ENCODE peak calls at places on chromosome 6, in eight cellular contexts. One of them, this sample, is unnamed. For H3K27me3 and H3K36me3, the result is how much of the 10 kb centered on the place peaks cover.

GRCh38 chr6:82396964-82397761 is 33.5 kb downstream of the TPBG start:
- DNase-seq in ovary: no peak
- DNase-seq in CD8-positive, alpha-beta memory T cell: no peak
- DNase-seq in adrenal gland: no peak
- DNase-seq in neuronal stem cell: no peak
- DNase-seq in GM23248: peak
- DNase-seq in BJ: peak
- DNase-seq in suprapubic skin: no peak
- DNase-seq in this sample: no peak

GRCh38 chr6:47135772-47136171 is 93.6 kb upstream of the ADGRF1 start:
- DNase-seq in ovary: no peak
- DNase-seq in BJ: peak
- DNase-seq in GM23248: peak
- DNase-seq in adrenal gland: no peak
- DNase-seq in CD8-positive, alpha-beta memory T cell: no peak
- DNase-seq in neuronal stem cell: no peak
- DNase-seq in suprapubic skin: no peak
- DNase-seq in this sample: no peak

GRCh38 chr6:63941747-63942470 is 306.3 kb downstream of the PHF3 start:
- DNase-seq in adrenal gland: no peak
- DNase-seq in CD8-positive, alpha-beta memory T cell: no peak
- DNase-seq in BJ: no peak
- DNase-seq in ovary: no peak
- DNase-seq in neuronal stem cell: no peak
- DNase-seq in GM23248: no peak
- DNase-seq in suprapubic skin: no peak
- DNase-seq in this sample: no peak

GRCh38 chr6:152071843-152072242 is 264.4 kb downstream of the ESR1 start:
- DNase-seq in ovary: no peak
- DNase-seq in suprapubic skin: no peak
- DNase-seq in CD8-positive, alpha-beta memory T cell: no peak
- DNase-seq in neuronal stem cell: no peak
- DNase-seq in GM23248: no peak
- DNase-seq in BJ: no peak
- DNase-seq in adrenal gland: no peak
- DNase-seq in this sample: no peak

GRCh38 chr6:156662025-156662445 is 115.1 kb upstream of the ARID1B start:
- DNase-seq in BJ: peak
- DNase-seq in suprapubic skin: no peak
- DNase-seq in adrenal gland: no peak
- DNase-seq in neuronal stem cell: no peak
- DNase-seq in CD8-positive, alpha-beta memory T cell: no peak
- DNase-seq in ovary: no peak
- DNase-seq in GM23248: peak
- DNase-seq in this sample: peak

GRCh38 chr6:27295301-27296079 is 16.6 kb downstream of the POM121L2 start:
- DNase-seq in ovary: no peak
- DNase-seq in neuronal stem cell: no peak
- DNase-seq in BJ: no peak
- DNase-seq in CD8-positive, alpha-beta memory T cell: no peak
- DNase-seq in GM23248: peak
- DNase-seq in suprapubic skin: no peak
- DNase-seq in adrenal gland: no peak
- DNase-seq in this sample: no peak

GRCh38 chr6:7108964-7109836 is 1.4 kb downstream of the RREB1 start:
- DNase-seq in CD8-positive, alpha-beta memory T cell: peak
- DNase-seq in GM23248: peak
- DNase-seq in suprapubic skin: peak
- DNase-seq in neuronal stem cell: no peak
- DNase-seq in BJ: no peak
- DNase-seq in ovary: peak
- DNase-seq in adrenal gland: peak
- DNase-seq in this sample: peak

GRCh38 chr6:164048840-164049239 is 634.3 kb downstream of the QKI start:
- DNase-seq in ovary: no peak
- DNase-seq in BJ: no peak
- DNase-seq in suprapubic skin: no peak
- DNase-seq in CD8-positive, alpha-beta memory T cell: no peak
- DNase-seq in neuronal stem cell: no peak
- DNase-seq in adrenal gland: no peak
- DNase-seq in GM23248: no peak
- DNase-seq in this sample: no peak

GRCh38 chr6:17724341-17724740 is 17.6 kb upstream of the NUP153 start:
- DNase-seq in GM23248: no peak
- DNase-seq in ovary: no peak
- DNase-seq in suprapubic skin: no peak
- DNase-seq in neuronal stem cell: no peak
- DNase-seq in CD8-positive, alpha-beta memory T cell: no peak
- DNase-seq in BJ: no peak
- DNase-seq in adrenal gland: no peak
- DNase-seq in this sample: no peak

GRCh38 chr6:11366183-11366933 is 133.9 kb upstream of the NEDD9 start:
- DNase-seq in suprapubic skin: no peak
- DNase-seq in GM23248: no peak
- DNase-seq in ovary: no peak
- DNase-seq in neuronal stem cell: no peak
- DNase-seq in BJ: no peak
- DNase-seq in adrenal gland: no peak
- DNase-seq in CD8-positive, alpha-beta memory T cell: peak
- DNase-seq in this sample: no peak

GRCh38 chr6:139764498-139764986 is 390.1 kb upstream of the CITED2 start:
- DNase-seq in CD8-positive, alpha-beta memory T cell: no peak
- DNase-seq in adrenal gland: peak
- DNase-seq in GM23248: peak
- DNase-seq in BJ: peak
- DNase-seq in ovary: no peak
- DNase-seq in suprapubic skin: no peak
- DNase-seq in neuronal stem cell: no peak
- DNase-seq in this sample: no peak

GRCh38 chr6:109947001-109947400 is 31.1 kb upstream of the GPR6 start:
- DNase-seq in BJ: no peak
- DNase-seq in suprapubic skin: no peak
- DNase-seq in adrenal gland: no peak
- DNase-seq in CD8-positive, alpha-beta memory T cell: no peak
- DNase-seq in GM23248: no peak
- DNase-seq in ovary: no peak
- DNase-seq in neuronal stem cell: no peak
- DNase-seq in this sample: no peak

GRCh38 chr6:83868639-83869038 is 9.2 kb downstream of the CYB5R4 start:
- DNase-seq in CD8-positive, alpha-beta memory T cell: no peak
- DNase-seq in BJ: peak
- DNase-seq in adrenal gland: no peak
- DNase-seq in neuronal stem cell: no peak
- DNase-seq in ovary: no peak
- DNase-seq in GM23248: peak
- DNase-seq in suprapubic skin: no peak
- DNase-seq in this sample: no peak

GRCh38 chr6:128963561-128963960 is 80.6 kb downstream of the LAMA2 start:
- DNase-seq in suprapubic skin: no peak
- DNase-seq in BJ: peak
- DNase-seq in neuronal stem cell: no peak
- DNase-seq in GM23248: peak
- DNase-seq in ovary: no peak
- DNase-seq in adrenal gland: no peak
- DNase-seq in CD8-positive, alpha-beta memory T cell: no peak
- DNase-seq in this sample: no peak

GRCh38 chr6:13159295-13159694 is 169.0 kb downstream of the TBC1D7 start:
- DNase-seq in adrenal gland: peak
- DNase-seq in GM23248: no peak
- DNase-seq in suprapubic skin: no peak
- DNase-seq in ovary: no peak
- DNase-seq in neuronal stem cell: no peak
- DNase-seq in BJ: no peak
- DNase-seq in CD8-positive, alpha-beta memory T cell: no peak
- DNase-seq in this sample: no peak

GRCh38 chr6:13526718-13527668 is 39.6 kb upstream of the GFOD1 start:
- DNase-seq in adrenal gland: peak
- DNase-seq in neuronal stem cell: no peak
- DNase-seq in GM23248: peak
- DNase-seq in ovary: no peak
- DNase-seq in suprapubic skin: no peak
- DNase-seq in CD8-positive, alpha-beta memory T cell: peak
- DNase-seq in BJ: no peak
- DNase-seq in this sample: no peak

GRCh38 chr6:14743465-14744211 is 502.2 kb upstream of the JARID2 start:
- DNase-seq in adrenal gland: peak
- DNase-seq in CD8-positive, alpha-beta memory T cell: no peak
- DNase-seq in suprapubic skin: peak
- DNase-seq in BJ: peak
- DNase-seq in GM23248: peak
- DNase-seq in ovary: no peak
- DNase-seq in neuronal stem cell: no peak
- DNase-seq in this sample: no peak

GRCh38 chr6:5619249-5619648 is 357.9 kb downstream of the FARS2 start:
- DNase-seq in neuronal stem cell: no peak
- DNase-seq in ovary: no peak
- DNase-seq in suprapubic skin: no peak
- DNase-seq in BJ: no peak
- DNase-seq in CD8-positive, alpha-beta memory T cell: peak
- DNase-seq in GM23248: no peak
- DNase-seq in adrenal gland: no peak
- DNase-seq in this sample: no peak

GRCh38 chr6:122722746-122723145 is 56.8 kb upstream of the FABP7 start:
- DNase-seq in suprapubic skin: no peak
- DNase-seq in neuronal stem cell: no peak
- DNase-seq in ovary: no peak
- DNase-seq in BJ: no peak
- DNase-seq in GM23248: peak
- DNase-seq in adrenal gland: no peak
- DNase-seq in CD8-positive, alpha-beta memory T cell: no peak
- DNase-seq in this sample: no peak

DNA sequence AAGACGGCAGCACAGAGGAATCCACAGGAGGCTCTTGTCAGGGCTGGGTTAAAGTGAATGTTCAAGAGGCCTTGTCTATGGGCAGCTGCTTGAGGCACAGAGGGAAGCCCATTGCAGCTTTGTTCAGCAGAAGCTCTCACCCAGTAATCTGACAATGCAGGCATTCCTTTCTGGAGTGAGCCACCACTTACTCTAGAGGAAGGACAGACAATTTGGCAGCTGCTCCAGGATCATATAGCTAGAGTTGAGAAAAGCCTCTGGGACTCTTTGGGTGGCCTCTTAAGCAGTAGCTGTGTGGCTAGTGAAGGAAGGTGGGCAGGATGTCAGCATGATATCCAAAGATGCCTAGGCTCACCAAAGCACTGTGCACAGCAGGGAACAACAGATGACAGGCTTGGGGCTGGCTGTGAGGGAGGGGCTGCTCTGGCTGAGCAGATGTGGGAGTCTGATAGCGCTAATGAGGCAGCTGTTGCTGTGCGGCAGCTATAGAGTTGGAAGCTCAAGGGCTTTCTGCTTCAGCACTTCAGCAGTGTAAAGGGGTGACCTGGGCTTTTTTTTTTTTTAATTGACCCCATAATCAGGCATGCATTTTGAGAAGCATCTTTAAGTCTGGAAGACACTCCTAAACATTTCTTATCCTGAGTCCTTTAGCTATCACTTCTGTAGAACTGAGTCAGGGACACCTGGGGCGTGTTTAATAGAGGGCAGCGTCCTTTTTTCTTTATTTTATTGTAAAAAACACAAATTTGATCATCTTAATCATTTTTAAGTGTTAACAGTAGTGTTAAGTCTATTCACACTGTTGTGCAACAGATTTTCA is 27.2 kb downstream of the CMTR1 start:
- DNase-seq in adrenal gland: no peak
- DNase-seq in GM23248: no peak
- DNase-seq in neuronal stem cell: peak
- DNase-seq in suprapubic skin: no peak
- DNase-seq in CD8-positive, alpha-beta memory T cell: no peak
- DNase-seq in ovary: no peak
- DNase-seq in BJ: no peak
- DNase-seq in this sample: no peak
- H3K4me3 ChIP-seq in adrenal gland: no peak
- H3K4me3 ChIP-seq in GM23248: no peak
- H3K4me3 ChIP-seq in neuronal stem cell: no peak
- H3K4me3 ChIP-seq in suprapubic skin: no peak
- H3K4me3 ChIP-seq in CD8-positive, alpha-beta memory T cell: no peak
- H3K4me3 ChIP-seq in ovary: no peak
- H3K4me3 ChIP-seq in BJ: no peak
- H3K4me3 ChIP-seq in this sample: no peak

GRCh38 chr6:79733388-79733787 is 102.3 kb downstream of the SH3BGRL2 start:
- DNase-seq in BJ: no peak
- DNase-seq in GM23248: no peak
- DNase-seq in ovary: no peak
- DNase-seq in adrenal gland: no peak
- DNase-seq in suprapubic skin: no peak
- DNase-seq in neuronal stem cell: no peak
- DNase-seq in CD8-positive, alpha-beta memory T cell: no peak
- DNase-seq in this sample: no peak
- H3K27me3 ChIP-seq in BJ: under half
- H3K27me3 ChIP-seq in GM23248: under half
- H3K27me3 ChIP-seq in ovary: under half
- H3K27me3 ChIP-seq in adrenal gland: under half
- H3K27me3 ChIP-seq in suprapubic skin: under half
- H3K27me3 ChIP-seq in neuronal stem cell: under half
- H3K27me3 ChIP-seq in CD8-positive, alpha-beta memory T cell: under half
- H3K27me3 ChIP-seq in this sample: under half

GRCh38 chr6:558959-559358 is 97.9 kb downstream of the HUS1B start:
- DNase-seq in ovary: no peak
- DNase-seq in GM23248: no peak
- DNase-seq in adrenal gland: peak
- DNase-seq in suprapubic skin: no peak
- DNase-seq in neuronal stem cell: no peak
- DNase-seq in CD8-positive, alpha-beta memory T cell: no peak
- DNase-seq in BJ: no peak
- DNase-seq in this sample: no peak
- H3K36me3 ChIP-seq in ovary: under half
- H3K36me3 ChIP-seq in GM23248: under half
- H3K36me3 ChIP-seq in adrenal gland: under half
- H3K36me3 ChIP-seq in suprapubic skin: under half
- H3K36me3 ChIP-seq in neuronal stem cell: half or more
- H3K36me3 ChIP-seq in CD8-positive, alpha-beta memory T cell: under half
- H3K36me3 ChIP-seq in BJ: under half
- H3K36me3 ChIP-seq in this sample: under half

GRCh38 chr6:90936286-90936685 is 349.4 kb upstream of the MAP3K7 start:
- DNase-seq in BJ: no peak
- DNase-seq in ovary: no peak
- DNase-seq in adrenal gland: no peak
- DNase-seq in suprapubic skin: no peak
- DNase-seq in GM23248: no peak
- DNase-seq in CD8-positive, alpha-beta memory T cell: no peak
- DNase-seq in neuronal stem cell: no peak
- DNase-seq in this sample: no peak

GRCh38 chr6:90939906-90940305 is 353.0 kb upstream of the MAP3K7 start:
- DNase-seq in suprapubic skin: no peak
- DNase-seq in adrenal gland: no peak
- DNase-seq in GM23248: no peak
- DNase-seq in BJ: no peak
- DNase-seq in CD8-positive, alpha-beta memory T cell: no peak
- DNase-seq in ovary: no peak
- DNase-seq in neuronal stem cell: no peak
- DNase-seq in this sample: no peak

GRCh38 chr6:90938116-90938515 is 351.2 kb upstream of the MAP3K7 start:
- DNase-seq in GM23248: peak
- DNase-seq in BJ: peak
- DNase-seq in CD8-positive, alpha-beta memory T cell: no peak
- DNase-seq in ovary: no peak
- DNase-seq in neuronal stem cell: no peak
- DNase-seq in adrenal gland: no peak
- DNase-seq in suprapubic skin: no peak
- DNase-seq in this sample: no peak

GRCh38 chr6:90941885-90942284 is 355.0 kb upstream of the MAP3K7 start:
- DNase-seq in adrenal gland: peak
- DNase-seq in GM23248: no peak
- DNase-seq in neuronal stem cell: no peak
- DNase-seq in BJ: no peak
- DNase-seq in ovary: no peak
- DNase-seq in CD8-positive, alpha-beta memory T cell: no peak
- DNase-seq in suprapubic skin: no peak
- DNase-seq in this sample: no peak

GRCh38 chr6:90940812-90941481 is 354.1 kb upstream of the MAP3K7 start:
- DNase-seq in suprapubic skin: no peak
- DNase-seq in neuronal stem cell: peak
- DNase-seq in BJ: peak
- DNase-seq in adrenal gland: no peak
- DNase-seq in GM23248: peak
- DNase-seq in ovary: no peak
- DNase-seq in CD8-positive, alpha-beta memory T cell: peak
- DNase-seq in this sample: peak
- H3K4me3 ChIP-seq in suprapubic skin: no peak
- H3K4me3 ChIP-seq in neuronal stem cell: no peak
- H3K4me3 ChIP-seq in BJ: no peak
- H3K4me3 ChIP-seq in adrenal gland: peak
- H3K4me3 ChIP-seq in GM23248: no peak
- H3K4me3 ChIP-seq in ovary: no peak
- H3K4me3 ChIP-seq in CD8-positive, alpha-beta memory T cell: no peak
- H3K4me3 ChIP-seq in this sample: no peak